ENCODE peak calls at places on chromosomes 3 and 15, in five cellular contexts. D is SK-N-MC, C is heart left ventricle, P is A549, X is endodermal cell. J is an unnamed sample.

GRCh38 chr15:89332446-89332845 is 2.2 kb downstream of the POLG start:
- DNase-seq in D (no peak), C (no peak), P (peak; percentile 77), X (peak; percentile 76), J (no peak)

GRCh38 chr3:164673738-164674137 is 404.6 kb downstream of the SI start:
- DNase-seq in D (no peak), C (no peak), P (no peak), X (no peak), J (no peak)

GRCh38 chr15:30990036-30990435 is 1.4 kb downstream of the MTMR10 start:
- DNase-seq in D (no peak), C (no peak), P (peak; percentile 49), X (no peak), J (no peak)

GRCh38 chr3:162525791-162526190 is 1029.2 kb downstream of the OTOL1 start:
- DNase-seq in D (no peak), C (no peak), P (no peak), X (no peak), J (no peak)

GRCh38 chr3:59809016-59809415 is 759.2 kb upstream of the CFAP20DC start:
- DNase-seq in D (no peak), C (no peak), P (no peak), X (no peak), J (no peak)

GRCh38 chr15:67074886-67075229 is 9.5 kb downstream of the SMAD3 start:
- DNase-seq in D (no peak), C (no peak), P (no peak), X (no peak), J (no peak)

GRCh38 chr3:186138272-186138981 is 29.5 kb upstream of the ETV5 start:
- DNase-seq in D (no peak), C (peak; percentile 28), P (no peak), X (peak; percentile 18), J (no peak)

GRCh38 chr3:175338775-175339535 is 479.8 kb downstream of the NAALADL2 start:
- DNase-seq in D (no peak), C (no peak), P (peak; percentile 10), X (peak; percentile 41), J (peak; percentile 78)

GRCh38 chr3:43773273-43774104 is 82.8 kb downstream of the ABHD5 start:
- DNase-seq in D (no peak), C (peak; percentile 42), P (no peak), X (peak; percentile 83), J (no peak)

GRCh38 chr15:83516935-83517334 is 69.8 kb downstream of the SH3GL3 start:
- DNase-seq in D (no peak), C (no peak), P (no peak), X (no peak), J (no peak)

GRCh38 chr3:5677560-5677959 is 490.1 kb downstream of the EDEM1 start:
- DNase-seq in D (no peak), C (no peak), P (no peak), X (no peak), J (no peak)

GRCh38 chr3:99319450-99319849 is 318.9 kb upstream of the COL8A1 start:
- DNase-seq in D (no peak), C (no peak), P (no peak), X (no peak), J (no peak)

GRCh38 chr3:179991877-179992276 is 44.9 kb downstream of the PEX5L start:
- DNase-seq in D (no peak), C (no peak), P (no peak), X (no peak), J (no peak)

GRCh38 chr3:112813723-112814171 is 32.9 kb downstream of the CD200R1L start:
- DNase-seq in D (no peak), C (peak; percentile 20), P (no peak), X (no peak), J (peak; percentile 32)

GRCh38 chr3:151630938-151631417 is 102.7 kb upstream of the AADACL2 start:
- DNase-seq in D (no peak), C (no peak), P (no peak), X (no peak), J (no peak)

GRCh38 chr3:50392101-50392715 is 32.9 kb upstream of the TMEM115 start:
- DNase-seq in D (no peak), C (peak; percentile 52), P (no peak), X (no peak), J (no peak)

GRCh38 chr3:62184559-62184958 is 188.8 kb downstream of the FEZF2 start:
- DNase-seq in D (no peak), C (no peak), P (no peak), X (no peak), J (no peak)

GRCh38 chr3:52006017-52006819 is 10.5 kb upstream of the RPL29 start:
- DNase-seq in D (no peak), C (no peak), P (no peak), X (no peak), J (no peak)

GRCh38 chr3:13051581-13051980 is 21.6 kb downstream of the IQSEC1 start:
- DNase-seq in D (no peak), C (no peak), P (no peak), X (no peak), J (no peak)

GRCh38 chr3:16665282-16665741 is 60.1 kb upstream of the DAZL start:
- DNase-seq in D (no peak), C (no peak), P (peak; percentile 6), X (no peak), J (no peak)
- H3K27ac ChIP-seq in D (no peak overlapping the region), C (no peak overlapping the region), P (no peak overlapping the region), X (no peak overlapping the region), J (no peak overlapping the region)

GRCh38 chr3:107198522-107199271 is 178.5 kb upstream of the CCDC54 start:
- DNase-seq in D (no peak), C (peak; percentile 71), P (no peak), X (no peak), J (no peak)
- H3K4me3 ChIP-seq in D (no peak overlapping the region), C (no peak overlapping the region), P (no peak overlapping the region), X (no peak overlapping the region), J (no peak overlapping the region)

GRCh38 chr15:25542648-25543047 is 103.8 kb upstream of the UBE3A start:
- DNase-seq in D (no peak), C (no peak), P (no peak), X (no peak), J (no peak)
- H3K27ac ChIP-seq in D (no peak overlapping the region), C (no peak overlapping the region), P (no peak overlapping the region), X (no peak overlapping the region), J (no peak overlapping the region)

DNA sequence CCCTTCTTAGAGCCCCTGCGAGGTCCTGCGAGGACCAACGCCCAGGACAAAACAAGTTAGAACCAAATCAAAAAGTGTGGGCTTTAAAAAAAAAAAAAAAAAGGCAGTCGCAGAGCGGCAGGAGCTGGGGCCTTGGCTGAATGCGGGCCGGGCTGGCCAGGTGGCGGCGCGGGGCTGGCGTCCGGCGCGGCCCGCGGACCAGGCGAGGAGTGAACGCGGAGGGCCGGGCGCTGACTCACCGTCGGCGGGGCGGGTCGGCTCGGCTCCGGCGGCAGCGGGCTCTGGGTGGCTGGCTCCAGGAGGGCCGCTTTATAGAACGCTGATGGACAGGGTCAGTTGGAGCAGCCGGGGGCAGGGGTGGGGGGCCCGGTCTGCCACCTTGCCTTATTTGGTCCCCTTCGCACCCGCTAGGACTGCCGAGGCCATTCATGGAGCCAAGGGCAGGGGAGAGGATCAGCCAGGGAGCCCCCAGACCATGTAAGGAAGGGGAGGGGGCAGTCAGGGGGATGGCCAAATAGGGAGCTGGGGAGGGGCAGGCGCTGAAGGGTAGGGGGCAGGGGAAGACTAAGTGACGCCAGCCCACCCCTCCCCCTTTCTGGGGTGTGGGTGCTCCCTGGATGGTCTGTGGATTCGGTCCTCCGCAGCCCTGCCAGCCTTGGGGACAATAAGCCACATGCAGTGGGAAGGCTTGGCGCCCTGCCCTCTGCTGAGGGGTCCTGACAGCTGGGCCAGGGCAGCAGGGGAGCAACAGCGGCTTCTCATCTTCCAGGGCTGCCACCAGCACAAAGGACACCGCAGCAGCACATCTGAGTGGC is at the start of gene ACTC1:
- DNase-seq in D (no peak), C (peak; percentile 76), P (peak; percentile 66), X (peak; percentile 90), J (no peak)
- H3K4me3 ChIP-seq in D (no peak within 1 kb of the TSS), C (peak within 1 kb of the TSS; percentile 43), P (peak within 1 kb of the TSS; percentile 24), X (no peak within 1 kb of the TSS), J (no peak within 1 kb of the TSS)

GRCh38 chr15:65587094-65587493 is 23.8 kb downstream of the INTS14 start:
- DNase-seq in D (no peak), C (no peak), P (no peak), X (no peak), J (no peak)
- H3K27ac ChIP-seq in D (no peak overlapping the region), C (no peak overlapping the region), P (no peak overlapping the region), X (no peak overlapping the region), J (no peak overlapping the region)

GRCh38 chr3:72271923-72272322 is 487.0 kb upstream of the PROK2 start:
- DNase-seq in D (no peak), C (no peak), P (no peak), X (no peak), J (no peak)

GRCh38 chr3:72274511-72275295 is 489.8 kb upstream of the PROK2 start:
- DNase-seq in D (no peak), C (peak; percentile 32), P (no peak), X (no peak), J (peak; percentile 57)

GRCh38 chr3:72275296-72275820 is 490.4 kb upstream of the PROK2 start:
- DNase-seq in D (no peak), C (no peak), P (no peak), X (no peak), J (no peak)

GRCh38 chr3:72272356-72272755 is 487.4 kb upstream of the PROK2 start:
- DNase-seq in D (no peak), C (no peak), P (no peak), X (no peak), J (no peak)

DNA sequence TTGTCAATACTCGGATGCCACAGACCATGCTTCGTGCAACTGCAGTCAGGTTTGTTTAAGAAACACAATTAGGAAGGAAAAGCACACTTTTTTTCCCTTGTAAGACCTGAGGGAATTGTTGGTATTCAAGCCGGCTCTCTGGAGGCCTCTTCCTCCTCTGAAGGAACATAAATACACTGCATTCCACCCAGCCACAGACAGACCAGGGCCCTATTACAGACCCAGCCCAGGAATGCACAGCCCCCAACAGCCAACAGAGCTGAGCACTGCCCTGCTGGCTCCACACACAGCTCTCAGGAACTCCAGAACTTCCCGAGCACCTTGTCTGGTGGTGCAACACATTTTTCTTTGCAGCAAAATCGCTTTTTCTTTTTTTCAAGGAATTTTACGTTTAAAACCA is 488.7 kb upstream of the PROK2 start:
- DNase-seq in D (no peak), C (no peak), P (no peak), X (peak; percentile 80), J (no peak)
- H3K4me3 ChIP-seq in D (peak overlapping the region; percentile 65), C (no peak overlapping the region), P (no peak overlapping the region), X (no peak overlapping the region), J (no peak overlapping the region)

DNA sequence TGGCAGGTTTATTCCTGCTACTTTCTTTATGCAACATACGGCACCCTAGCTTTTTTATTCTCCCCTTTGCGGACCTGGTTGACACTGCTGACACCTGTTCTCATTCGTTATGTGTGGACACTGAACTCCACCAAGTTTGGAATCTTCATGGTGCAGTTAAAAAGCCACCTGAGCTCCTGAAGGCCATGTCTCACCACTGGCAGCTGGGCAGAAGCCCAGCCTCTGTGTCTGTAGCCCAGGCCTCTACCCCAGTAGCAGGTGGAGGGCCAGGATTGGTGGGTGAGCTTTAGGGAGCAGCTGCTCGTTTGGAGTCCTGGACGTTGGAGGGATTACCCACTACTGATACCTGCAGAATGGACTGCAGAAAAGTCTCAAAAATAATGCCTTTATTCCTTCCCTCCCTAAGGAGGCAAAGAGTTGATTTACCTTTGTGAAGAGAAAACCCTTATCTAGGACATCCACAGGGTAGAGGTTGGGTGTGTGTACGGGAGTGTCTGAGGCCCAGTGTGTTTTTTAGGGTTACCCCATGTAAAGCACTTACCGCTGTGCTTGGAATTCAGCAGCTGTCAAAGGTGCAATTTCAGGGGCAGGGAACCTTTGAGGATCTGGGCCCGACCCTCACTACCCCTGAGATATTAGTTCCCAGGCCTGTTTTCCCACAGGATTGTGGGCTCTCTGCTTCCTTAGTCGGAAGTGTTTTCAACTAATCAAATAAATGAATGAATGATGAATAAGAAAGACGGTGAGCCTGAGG is 619 bp upstream of the CCNDBP1 start:
- DNase-seq in D (no peak), C (no peak), P (no peak), X (peak; percentile 39), J (no peak)
- H3K27ac ChIP-seq in D (no peak overlapping the region), C (peak overlapping the region; percentile 90), P (peak overlapping the region; percentile 58), X (no peak overlapping the region), J (peak overlapping the region; percentile 73)